ENCODE peak calls at places on chromosomes 7 and 10, in five cellular contexts. U is cardiac muscle cell; Z is effector memory CD4-positive, alpha-beta T cell; M is GM23248; C is psoas muscle. Q is an unnamed sample.

GRCh38 chr7:84368122-84368521 is 173.5 kb upstream of the SEMA3A start:
- DNase-seq in U (no peak), Z (no peak), M (no peak), C (no peak), Q (no peak)

GRCh38 chr10:9149134-9149533 is 1094.6 kb downstream of the GATA3 start:
- DNase-seq in U (no peak), Z (no peak), M (no peak), C (no peak), Q (no peak)

GRCh38 chr10:86366033-86366901 is at the start of gene GRID1:
- DNase-seq in U (peak), Z (no peak), M (peak), C (peak), Q (no peak)

GRCh38 chr10:70913546-70914240 is 25.3 kb upstream of the PCBD1 start:
- DNase-seq in U (no peak), Z (no peak), M (no peak), C (no peak), Q (no peak)

GRCh38 chr7:14590206-14590605 is 312.3 kb downstream of the DGKB start:
- DNase-seq in U (no peak), Z (no peak), M (peak), C (no peak), Q (no peak)

GRCh38 chr7:66523409-66523808 is 105.3 kb upstream of the KCTD7 start:
- DNase-seq in U (no peak), Z (no peak), M (no peak), C (no peak), Q (no peak)

GRCh38 chr7:29287366-29287765 is 92.8 kb downstream of the CHN2 start:
- DNase-seq in U (no peak), Z (no peak), M (peak), C (no peak), Q (no peak)

GRCh38 chr10:61000769-61001730 is 57.1 kb upstream of the RHOBTB1 start:
- DNase-seq in U (peak), Z (no peak), M (peak), C (no peak), Q (no peak)

GRCh38 chr7:2688409-2689342 is 674 bp downstream of the AMZ1 start:
- DNase-seq in U (no peak), Z (no peak), M (peak), C (no peak), Q (no peak)

GRCh38 chr7:27134392-27134791 is 3.8 kb upstream of the HOXA4 start:
- DNase-seq in U (no peak), Z (no peak), M (peak), C (no peak), Q (peak)

GRCh38 chr10:58661336-58661735 is 148.7 kb downstream of the BICC1 start:
- DNase-seq in U (no peak), Z (no peak), M (peak), C (no peak), Q (no peak)

GRCh38 chr7:79951415-79951814 is 183.2 kb upstream of the GNAI1 start:
- DNase-seq in U (no peak), Z (no peak), M (no peak), C (no peak), Q (no peak)

GRCh38 chr10:4501306-4501705 is 324.7 kb upstream of the AKR1E2 start:
- DNase-seq in U (no peak), Z (no peak), M (no peak), C (no peak), Q (no peak)

GRCh38 chr7:5599543-5600200 is 176.0 kb upstream of the TNRC18 start:
- DNase-seq in U (no peak), Z (no peak), M (no peak), C (no peak), Q (no peak)

GRCh38 chr7:29647020-29647654 is 83.5 kb downstream of the PRR15 start:
- DNase-seq in U (no peak), Z (no peak), M (no peak), C (no peak), Q (no peak)

GRCh38 chr7:127251048-127251451 is 1.7 kb downstream of the GRM8 start:
- DNase-seq in U (no peak), Z (no peak), M (peak), C (peak), Q (no peak)

GRCh38 chr7:30452278-30452930 is 26.2 kb downstream of the NOD1 start:
- DNase-seq in U (no peak), Z (no peak), M (no peak), C (no peak), Q (no peak)

GRCh38 chr10:86899128-86899527 is 58.3 kb downstream of the MMRN2 start:
- DNase-seq in U (peak), Z (no peak), M (no peak), C (no peak), Q (no peak)

GRCh38 chr10:18332048-18332447 is 191.8 kb downstream of the CACNB2 start:
- DNase-seq in U (peak), Z (no peak), M (peak), C (no peak), Q (no peak)

GRCh38 chr7:21722371-21722770 is 179.5 kb downstream of the DNAH11 start:
- DNase-seq in U (no peak), Z (no peak), M (peak), C (no peak), Q (no peak)

GRCh38 chr10:79111427-79111826 is 42.7 kb downstream of the ZMIZ1 start:
- DNase-seq in U (no peak), Z (no peak), M (peak), C (no peak), Q (no peak)

GRCh38 chr10:119022846-119023552 is 6.5 kb upstream of the NANOS1 start:
- DNase-seq in U (no peak), Z (no peak), M (peak), C (no peak), Q (no peak)

GRCh38 chr10:116771101-116771705 is 28.8 kb upstream of the HSPA12A start:
- DNase-seq in U (no peak), Z (no peak), M (peak), C (peak), Q (peak)

GRCh38 chr7:42691030-42691639 is 220.7 kb downstream of the C7orf25 start:
- DNase-seq in U (peak), Z (no peak), M (peak), C (no peak), Q (no peak)

GRCh38 chr7:132080467-132080866 is 495.8 kb downstream of the PLXNA4 start:
- DNase-seq in U (no peak), Z (no peak), M (no peak), C (no peak), Q (no peak)
- H3K27ac ChIP-seq in U (no peak), Z (no peak), M (no peak), C (no peak), Q (peak)

DNA sequence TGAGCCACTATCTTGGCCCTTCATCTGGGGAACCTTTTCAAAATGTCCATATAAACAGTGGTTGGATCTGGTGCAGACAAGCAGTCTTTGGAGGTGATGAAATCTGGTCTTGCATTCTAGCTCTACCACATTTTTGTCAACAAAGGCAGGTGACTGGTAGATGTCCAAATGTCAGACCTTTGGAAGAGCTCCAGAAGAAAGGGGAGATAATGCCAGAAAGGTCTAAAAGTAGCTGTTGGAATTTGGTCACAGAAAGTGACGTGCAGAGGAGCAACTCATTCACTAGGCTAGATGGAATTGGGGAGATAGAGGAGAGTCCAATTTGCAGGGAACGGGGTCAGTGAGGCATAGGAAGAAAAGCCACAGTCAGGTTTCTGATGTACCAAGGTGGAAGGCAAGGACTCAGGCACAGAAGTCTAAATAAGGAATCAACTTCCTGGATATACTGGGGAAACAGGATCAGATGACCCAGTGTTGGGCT is 36.4 kb upstream of the WAC start:
- DNase-seq in U (peak), Z (no peak), M (no peak), C (no peak), Q (no peak)
- H3K27ac ChIP-seq in U (peak), Z (no peak), M (no peak), C (no peak), Q (no peak)

GRCh38 chr7:138891446-138891810 is 89.8 kb downstream of the KIAA1549 start:
- DNase-seq in U (no peak), Z (no peak), M (peak), C (no peak), Q (no peak)
- H3K27ac ChIP-seq in U (peak), Z (no peak), M (peak), C (no peak), Q (peak)

GRCh38 chr7:102841290-102841689 is 71.5 kb upstream of the LRRC17 start:
- DNase-seq in U (no peak), Z (no peak), M (no peak), C (no peak), Q (no peak)

GRCh38 chr7:102843850-102844249 is 69.0 kb upstream of the LRRC17 start:
- DNase-seq in U (no peak), Z (no peak), M (no peak), C (no peak), Q (no peak)

GRCh38 chr7:102849079-102849478 is 63.7 kb upstream of the LRRC17 start:
- DNase-seq in U (no peak), Z (no peak), M (peak), C (no peak), Q (no peak)

GRCh38 chr7:102842284-102842683 is 70.5 kb upstream of the LRRC17 start:
- DNase-seq in U (no peak), Z (no peak), M (peak), C (no peak), Q (no peak)

GRCh38 chr7:102845351-102845750 is 67.4 kb upstream of the LRRC17 start:
- DNase-seq in U (no peak), Z (no peak), M (no peak), C (no peak), Q (no peak)
- H3K27ac ChIP-seq in U (no peak), Z (no peak), M (no peak), C (no peak), Q (no peak)

GRCh38 chr7:7793921-7794320 is 75.5 kb upstream of the RPA3 start:
- DNase-seq in U (no peak), Z (no peak), M (peak), C (no peak), Q (no peak)
- H3K27ac ChIP-seq in U (no peak), Z (no peak), M (no peak), C (no peak), Q (no peak)

GRCh38 chr10:111137587-111137986 is 60.8 kb downstream of the ADRA2A start:
- DNase-seq in U (no peak), Z (no peak), M (no peak), C (no peak), Q (no peak)
- H3K27ac ChIP-seq in U (no peak), Z (no peak), M (no peak), C (no peak), Q (no peak)

DNA sequence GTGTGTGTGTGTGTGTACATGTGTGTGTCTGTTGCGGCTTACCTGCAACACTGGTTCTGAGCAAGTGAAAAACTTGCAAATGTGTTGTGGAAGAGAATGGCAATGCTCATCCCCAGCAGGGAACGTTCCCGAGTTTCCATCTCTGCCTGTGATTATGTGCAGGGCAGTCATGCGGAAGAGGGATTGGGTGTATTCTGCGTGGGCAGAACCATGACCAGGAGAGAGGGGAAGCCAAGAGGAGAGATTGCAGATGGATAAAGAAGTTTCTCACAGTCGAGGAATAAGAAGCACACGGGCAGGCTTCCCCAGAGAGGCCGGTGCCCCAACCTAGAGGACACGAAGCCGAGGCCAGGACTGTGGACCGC is 99.9 kb downstream of the CTBP2 start:
- DNase-seq in U (no peak), Z (no peak), M (peak), C (no peak), Q (no peak)
- H3K27ac ChIP-seq in U (peak), Z (no peak), M (peak), C (peak), Q (peak)

DNA sequence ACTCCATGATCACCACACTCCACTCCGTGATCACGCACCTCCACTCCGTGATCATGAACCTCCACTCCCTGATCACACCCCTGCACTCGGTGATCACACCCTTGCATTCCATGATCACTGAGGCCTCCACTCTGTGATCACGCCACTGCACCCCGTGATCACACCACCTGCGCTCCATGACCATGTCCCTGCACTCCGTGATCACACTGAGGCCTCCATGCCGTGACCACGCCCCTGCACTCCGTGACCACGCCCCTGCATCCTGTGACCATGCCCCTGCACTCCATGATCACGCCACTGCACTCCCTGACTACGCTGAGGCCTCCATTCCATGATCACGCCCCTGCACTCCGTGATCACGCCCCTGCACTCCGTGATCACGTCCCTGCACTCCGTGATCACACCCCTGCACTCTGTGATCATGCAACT is 27.1 kb downstream of the STK32C start:
- DNase-seq in U (no peak), Z (no peak), M (no peak), C (peak), Q (no peak)
- H3K27ac ChIP-seq in U (no peak), Z (no peak), M (no peak), C (no peak), Q (no peak)

GRCh38 chr10:68342909-68343516 is 10.3 kb upstream of the PBLD start:
- DNase-seq in U (no peak), Z (no peak), M (peak), C (no peak), Q (no peak)
- H3K27ac ChIP-seq in U (peak), Z (no peak), M (peak), C (no peak), Q (no peak)

GRCh38 chr7:128895320-128895719 is 15.2 kb downstream of the KCP start:
- DNase-seq in U (no peak), Z (no peak), M (no peak), C (no peak), Q (no peak)

GRCh38 chr7:128891942-128892269 is 18.6 kb downstream of the KCP start:
- DNase-seq in U (no peak), Z (no peak), M (no peak), C (no peak), Q (no peak)

GRCh38 chr7:128893251-128894100 is 17.0 kb downstream of the KCP start:
- DNase-seq in U (no peak), Z (no peak), M (no peak), C (no peak), Q (no peak)

GRCh38 chr7:128892521-128893250 is 17.8 kb downstream of the KCP start:
- DNase-seq in U (no peak), Z (no peak), M (no peak), C (no peak), Q (no peak)

GRCh38 chr7:128894101-128894440 is 16.4 kb downstream of the KCP start:
- DNase-seq in U (no peak), Z (no peak), M (no peak), C (no peak), Q (no peak)
- H3K27ac ChIP-seq in U (no peak), Z (no peak), M (no peak), C (no peak), Q (no peak)

Q was measured in tibial nerve.